ENCODE peak calls at places on chromosomes 2 and 18, in seven cellular contexts. R is breast epithelium; M is lower lobe of right lung; P is pancreas; H is SK-N-SH; T is CD8-positive, alpha-beta T cell; Y is HCT116. A is an unnamed sample. For H3K4me1, the result is how much of the 10 kb centered on the place peaks cover.

GRCh38 chr18:37565985-37566478 is 434 bp upstream of the CELF4 start:
- DNase-seq in R (no peak), P (peak), H (peak), T (no peak), Y (no peak), M (no peak), A (peak)

GRCh38 chr2:170339324-170339723 is 161.4 kb downstream of the MYO3B start:
- DNase-seq in P (no peak), R (no peak), Y (no peak), H (no peak), M (no peak), T (no peak), A (no peak)

GRCh38 chr2:176123847-176124273 is 1.3 kb downstream of the HOXD9 start:
- DNase-seq in T (no peak), P (no peak), R (peak), H (no peak), M (no peak), Y (no peak), A (no peak)

GRCh38 chr2:98503481-98504096 is 58.9 kb downstream of the INPP4A start:
- DNase-seq in P (no peak), R (no peak), H (no peak), Y (no peak), T (no peak), M (no peak), A (no peak)

GRCh38 chr2:169683054-169683424 is 11.2 kb downstream of the CFAP210 start:
- DNase-seq in T (no peak), H (no peak), R (no peak), P (no peak), M (no peak), Y (no peak), A (peak)

GRCh38 chr2:72415256-72415655 is 267.6 kb upstream of the CYP26B1 start:
- DNase-seq in R (no peak), M (no peak), P (no peak), T (no peak), Y (no peak), H (peak), A (no peak)

GRCh38 chr2:191385416-191386160 is 140.4 kb downstream of the MYO1B start:
- DNase-seq in H (no peak), T (no peak), Y (no peak), P (no peak), R (no peak), M (no peak), A (peak)

GRCh38 chr2:98909381-98910211 is 26.4 kb downstream of the CRACDL start:
- DNase-seq in M (peak), H (peak), P (peak), T (no peak), Y (no peak), R (peak), A (peak)

GRCh38 chr2:157440404-157441071 is 3.4 kb downstream of the CYTIP start:
- DNase-seq in P (no peak), T (no peak), R (no peak), H (no peak), M (no peak), Y (no peak), A (no peak)

GRCh38 chr2:131085646-131086045 is 7.6 kb downstream of the FAM168B start:
- DNase-seq in P (no peak), H (no peak), Y (no peak), M (no peak), T (no peak), R (no peak), A (no peak)
- H3K27ac ChIP-seq in P (no peak), H (peak), Y (no peak), M (no peak), T (no peak), R (no peak), A (no peak)

DNA sequence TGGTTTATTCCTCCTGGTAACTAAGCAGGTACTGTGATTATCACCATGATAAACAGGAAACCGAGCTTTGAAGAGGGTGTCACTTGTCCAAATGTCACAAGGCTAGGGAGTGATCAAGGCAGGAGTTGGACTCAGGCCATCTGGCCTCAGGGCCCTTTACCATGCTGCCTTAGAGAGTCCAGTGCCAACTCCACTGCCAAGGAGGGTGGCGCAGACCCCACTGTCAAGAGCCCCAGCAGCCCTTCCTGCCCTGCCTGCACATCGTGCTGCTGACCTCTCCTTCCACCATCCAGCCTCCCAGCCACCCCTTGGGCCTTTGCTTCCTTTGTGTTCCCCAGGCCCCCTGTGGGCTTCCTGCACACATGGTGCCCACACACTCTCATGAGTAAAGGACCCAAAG is 48.3 kb downstream of the TNS1 start:
- DNase-seq in H (no peak), P (peak), Y (no peak), M (peak), T (no peak), R (no peak), A (no peak)
- H3K4me1 ChIP-seq in H (under half), P (under half), Y (under half), M (half or more), T (under half), R (under half), A (under half)

GRCh38 chr18:53909668-53910067 is 314.8 kb downstream of the MBD2 start:
- DNase-seq in P (no peak), Y (peak), T (no peak), M (no peak), R (no peak), H (peak), A (peak)
- TF ChIP-seq CTCF in P (no peak), Y (peak), T (no peak), M (peak), R (no peak), H (peak), A (no peak)

GRCh38 chr2:128644156-128644555 is 325.5 kb upstream of the HS6ST1 start:
- DNase-seq in M (no peak), H (no peak), P (no peak), Y (no peak), T (no peak), R (peak), A (no peak)
- H3K27ac ChIP-seq in M (no peak), H (no peak), P (no peak), Y (no peak), T (no peak), R (no peak), A (no peak)

GRCh38 chr2:20443276-20443920 is 3.5 kb upstream of the RHOB start:
- DNase-seq in M (no peak), P (peak), H (peak), Y (no peak), R (no peak), T (no peak), A (no peak)
- H3K4me1 ChIP-seq in M (under half), P (under half), H (under half), Y (half or more), R (under half), T (under half), A (under half)

DNA sequence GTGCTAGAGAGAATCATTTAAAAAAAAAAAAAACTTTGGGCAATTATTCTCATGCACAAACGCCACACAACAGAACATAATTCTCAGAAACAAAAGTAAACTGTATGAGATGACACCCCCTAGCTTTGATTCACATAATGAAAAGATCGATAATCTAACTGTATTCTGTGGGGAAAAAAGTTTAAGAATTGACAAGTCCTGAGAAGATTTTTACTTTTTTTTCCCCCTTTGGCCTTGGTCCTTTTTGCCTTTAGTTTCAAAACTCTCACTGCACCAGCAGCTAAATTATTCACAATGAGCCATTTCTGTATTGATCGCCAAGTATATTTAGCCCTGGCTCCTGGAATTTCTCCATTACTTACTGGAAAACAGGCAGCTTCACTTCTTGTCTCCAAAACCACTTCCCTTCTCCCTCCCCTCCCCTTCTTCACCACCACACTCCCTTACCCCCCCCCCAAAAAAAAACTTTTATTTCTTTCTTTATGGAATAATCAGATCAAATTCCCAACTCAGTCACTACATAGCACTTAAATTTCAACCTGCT is 2.0 kb downstream of the IKZF2 start:
- DNase-seq in T (no peak), H (no peak), Y (no peak), P (no peak), M (no peak), R (no peak), A (no peak)
- TF ChIP-seq CTCF in T (no peak), H (no peak), Y (no peak), P (no peak), M (no peak), R (no peak), A (peak)

DNA sequence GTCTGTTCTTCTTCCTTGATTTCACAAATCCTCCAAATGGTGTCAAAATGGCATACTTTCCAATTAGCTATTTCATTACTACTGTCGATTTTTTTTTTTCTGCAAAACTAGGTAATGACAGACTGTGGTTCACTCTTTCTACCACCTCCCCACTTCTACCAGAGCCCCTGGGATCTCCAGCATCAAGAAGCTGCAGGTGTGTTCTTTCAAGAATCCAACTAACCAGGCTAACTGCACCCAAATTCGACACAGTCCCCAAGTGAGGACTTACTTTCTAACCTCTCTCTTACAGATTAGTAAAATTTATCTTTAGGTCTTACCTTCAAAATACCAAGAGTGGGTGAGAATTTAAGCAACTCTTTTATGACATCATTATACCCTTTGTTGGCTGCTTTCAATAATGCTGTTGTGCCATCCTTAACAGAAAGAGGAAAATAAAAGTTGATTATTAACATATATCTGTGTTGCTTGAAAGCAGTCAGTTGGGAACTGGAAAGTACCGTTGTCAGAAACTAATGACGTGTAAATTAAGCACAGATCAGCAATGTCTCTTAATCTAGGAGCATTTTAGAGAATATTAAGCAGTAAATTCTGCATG is 31.2 kb upstream of the NPC1 start:
- DNase-seq in Y (no peak), P (no peak), R (no peak), M (no peak), T (no peak), H (no peak), A (no peak)
- H3K27ac ChIP-seq in Y (no peak), P (no peak), R (peak), M (no peak), T (no peak), H (no peak), A (no peak)